ENCODE peak calls at places on chromosomes 13 and 19, in six cellular contexts. N is NCI-H748 treated with DMSO at 0.1 percent for 48 hours, M is thyroid gland, X is GM13977, Q is H9, W is T1000. B is an unnamed sample.

GRCh38 chr19:58572818-58573657 is at the start of gene MZF1:
- DNase-seq in N (no peak), M (peak; percentile 100), X (peak; percentile 98), Q (peak; percentile 100), W (no peak), B (no peak)

GRCh38 chr19:42125536-42125935 is 6.7 kb downstream of the POU2F2 start:
- DNase-seq in N (no peak), M (no peak), X (no peak), Q (peak; percentile 51), W (no peak), B (no peak)

GRCh38 chr13:98370806-98371553 is 193.9 kb upstream of the RNF113B start:
- DNase-seq in N (no peak), M (peak; percentile 88), X (no peak), Q (no peak), W (no peak), B (no peak)

GRCh38 chr19:33219261-33219812 is 6.3 kb downstream of the SLC7A10 start:
- DNase-seq in N (no peak), M (no peak), X (no peak), Q (peak; percentile 63), W (no peak), B (no peak)

GRCh38 chr19:2960120-2960519 is 15.3 kb upstream of the ZNF77 start:
- DNase-seq in N (no peak), M (peak; percentile 54), X (no peak), Q (no peak), W (no peak), B (no peak)

GRCh38 chr19:4502282-4503223 is 15.7 kb downstream of the PLIN4 start:
- DNase-seq in N (no peak), M (no peak), X (no peak), Q (no peak), W (no peak), B (no peak)

GRCh38 chr19:33217881-33218280 is 7.8 kb downstream of the SLC7A10 start:
- DNase-seq in N (no peak), M (no peak), X (no peak), Q (no peak), W (no peak), B (no peak)

GRCh38 chr13:107866007-107866665 is 349.2 kb downstream of the LIG4 start:
- DNase-seq in N (peak; percentile 79), M (peak; percentile 28), X (peak; percentile 31), Q (peak; percentile 58), W (peak; percentile 31), B (peak; percentile 78)

GRCh38 chr19:51903192-51903591 is 1.6 kb downstream of the ZNF649 start:
- DNase-seq in N (no peak), M (no peak), X (no peak), Q (no peak), W (no peak), B (no peak)

GRCh38 chr19:34847393-34847792 is 74.4 kb upstream of the ZNF599 start:
- DNase-seq in N (no peak), M (no peak), X (no peak), Q (no peak), W (no peak), B (no peak)

GRCh38 chr19:49871349-49871985 is 4.1 kb upstream of the PNKP start:
- DNase-seq in N (no peak), M (no peak), X (no peak), Q (no peak), W (no peak), B (no peak)

GRCh38 chr13:25371608-25372274 is at the start of gene ATP8A2:
- DNase-seq in N (peak; percentile 50), M (no peak), X (no peak), Q (peak; percentile 40), W (no peak), B (peak; percentile 3)

GRCh38 chr13:18996627-18997051 is 185.0 kb downstream of the TUBA3C start:
- DNase-seq in N (no peak), M (no peak), X (no peak), Q (no peak), W (no peak), B (no peak)

GRCh38 chr19:12364391-12365093 is 941 bp downstream of the ZNF442 start:
- DNase-seq in N (no peak), M (peak; percentile 22), X (peak; percentile 48), Q (peak; percentile 18), W (peak; percentile 29), B (no peak)

GRCh38 chr19:51422053-51422448 is 4.6 kb upstream of the SIGLEC10 start:
- DNase-seq in N (peak; percentile 32), M (peak; percentile 78), X (peak; percentile 86), Q (peak; percentile 90), W (no peak), B (no peak)

GRCh38 chr19:7348587-7349230 is at the start of gene ARHGEF18:
- DNase-seq in N (no peak), M (no peak), X (peak; percentile 56), Q (no peak), W (no peak), B (no peak)

GRCh38 chr19:17289489-17289888 is 7.8 kb downstream of the ANKLE1 start:
- DNase-seq in N (no peak), M (peak; percentile 42), X (peak; percentile 91), Q (peak; percentile 91), W (no peak), B (no peak)

GRCh38 chr13:109152311-109152820 is 523.0 kb downstream of the MYO16 start:
- DNase-seq in N (no peak), M (no peak), X (no peak), Q (no peak), W (no peak), B (no peak)

GRCh38 chr19:42433503-42434260 is 6.5 kb upstream of the LIPE start:
- DNase-seq in N (peak; percentile 55), M (peak; percentile 75), X (peak; percentile 53), Q (peak; percentile 78), W (peak; percentile 43), B (no peak)

GRCh38 chr19:57099199-57099661 is 20.6 kb upstream of the USP29 start:
- DNase-seq in N (peak; percentile 11), M (peak; percentile 52), X (peak; percentile 67), Q (peak; percentile 65), W (peak; percentile 39), B (peak; percentile 23)

GRCh38 chr19:33393286-33394005 is 19.9 kb downstream of the CEBPG start:
- DNase-seq in N (no peak), M (peak; percentile 79), X (no peak), Q (no peak), W (no peak), B (no peak)

GRCh38 chr19:49869009-49869483 is 1.7 kb upstream of the PNKP start:
- DNase-seq in N (no peak), M (no peak), X (no peak), Q (no peak), W (no peak), B (no peak)

GRCh38 chr13:111410232-111411021 is 90.0 kb downstream of the TEX29 start:
- DNase-seq in N (no peak), M (no peak), X (no peak), Q (no peak), W (no peak), B (no peak)

B was measured in NCI-H1105 treated with DMSO at 0.1 percent for 48 hours.